ENCODE peak calls at places on chromosomes 3 and 15, in seven cellular contexts. E, L, R, D, U, F and G are unnamed samples.
A peak's percentile ranks its signal among the peaks of the same experiment; 100 is the strongest.

GRCh38 chr15:64247906-64248541 is 85.2 kb upstream of the PPIB start:
- DNase-seq in F (peak; percentile 47), R (no peak), L (peak; percentile 92), E (no peak), U (no peak), D (no peak), G (no peak)

GRCh38 chr3:123949606-123950005 is 11.4 kb downstream of the CCDC14 start:
- DNase-seq in E (no peak), U (no peak), L (peak; percentile 56), R (no peak), D (no peak), F (no peak), G (no peak)

GRCh38 chr3:11556851-11557644 is 86.7 kb downstream of the VGLL4 start:
- DNase-seq in E (peak; percentile 71), U (no peak), F (no peak), D (peak; percentile 75), L (peak; percentile 68), R (peak; percentile 76), G (peak; percentile 74)

GRCh38 chr3:195385526-195385925 is 57.3 kb downstream of the ACAP2 start:
- DNase-seq in E (no peak), R (no peak), F (no peak), U (no peak), D (no peak), L (peak; percentile 11), G (no peak)

GRCh38 chr15:36941798-36942197 is 158.6 kb downstream of the MEIS2 start:
- DNase-seq in E (no peak), U (no peak), F (no peak), R (no peak), D (no peak), L (no peak), G (no peak)

GRCh38 chr3:2883292-2883691 is 226.9 kb downstream of the IL5RA start:
- DNase-seq in F (no peak), U (no peak), R (no peak), D (no peak), E (no peak), L (no peak), G (no peak)

GRCh38 chr3:53709856-53710674 is 136.2 kb downstream of the CHDH start:
- DNase-seq in D (peak; percentile 63), F (peak; percentile 9), R (peak; percentile 71), L (peak; percentile 90), U (peak; percentile 41), E (peak; percentile 70), G (peak; percentile 76)

GRCh38 chr3:536417-536813 is 339.9 kb downstream of the CHL1 start:
- DNase-seq in L (no peak), U (no peak), D (no peak), R (no peak), F (no peak), E (no peak), G (no peak)

GRCh38 chr3:71584216-71585061 is 911 bp upstream of the FOXP1 start:
- DNase-seq in E (peak; percentile 60), F (peak; percentile 38), R (peak; percentile 78), L (peak; percentile 73), D (peak; percentile 35), U (no peak), G (peak; percentile 83)

GRCh38 chr15:101543926-101544490 is 54.5 kb upstream of the PCSK6 start:
- DNase-seq in L (no peak), F (no peak), D (no peak), U (no peak), E (no peak), R (no peak), G (no peak)

GRCh38 chr3:57118279-57118678 is 46.9 kb downstream of the IL17RD start:
- DNase-seq in E (no peak), L (no peak), R (no peak), U (no peak), D (no peak), F (no peak), G (no peak)

GRCh38 chr15:74130849-74131617 is 647 bp downstream of the ISLR2 start:
- DNase-seq in U (no peak), L (no peak), E (no peak), F (no peak), R (no peak), D (no peak), G (no peak)

GRCh38 chr15:74130089-74130848 is at the start of gene ISLR2:
- DNase-seq in E (no peak), D (peak; percentile 35), L (peak; percentile 71), F (no peak), R (no peak), U (no peak), G (no peak)

GRCh38 chr15:74127954-74128784 is 2.2 kb upstream of the ISLR2 start:
- DNase-seq in L (no peak), R (peak; percentile 68), U (no peak), F (no peak), E (no peak), D (peak; percentile 26), G (no peak)

GRCh38 chr15:74128785-74129350 is 1.5 kb upstream of the ISLR2 start:
- DNase-seq in E (no peak), R (no peak), U (no peak), F (no peak), L (no peak), D (peak; percentile 19), G (no peak)

DNA sequence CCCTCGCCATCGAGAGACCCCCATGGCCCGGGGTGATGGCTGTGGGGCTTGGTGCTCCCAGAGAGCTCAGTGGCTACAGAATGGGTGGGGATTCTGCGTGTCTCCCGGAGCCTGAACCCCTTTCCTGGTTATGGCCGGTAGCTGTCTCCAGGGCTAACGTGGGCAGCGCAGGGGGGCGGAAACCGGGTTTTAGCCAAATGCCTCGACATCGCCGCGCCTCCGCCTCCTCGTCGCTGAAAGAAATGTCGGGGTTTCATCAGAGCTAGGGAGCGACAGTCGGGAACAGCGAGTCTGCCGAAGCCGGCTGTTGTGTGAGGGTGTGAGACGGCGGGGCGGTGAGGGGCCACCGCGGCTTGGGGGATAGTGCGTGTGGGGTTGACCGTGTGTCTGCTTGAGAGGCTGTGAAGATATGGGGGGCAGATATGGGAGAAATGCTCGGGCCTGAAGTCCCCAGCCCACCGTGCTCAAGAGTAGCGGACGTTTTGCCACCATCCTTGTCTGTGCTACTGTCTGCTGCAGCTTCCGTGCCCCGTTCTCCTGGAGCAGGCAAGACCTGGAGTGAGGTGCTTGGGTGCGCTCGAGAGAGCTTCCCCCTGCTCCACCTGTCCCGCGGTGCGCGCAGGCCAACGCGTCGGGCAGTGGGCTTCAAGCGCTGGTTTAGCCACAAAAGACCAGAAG is 836 bp upstream of the ISLR2 start:
- DNase-seq in L (peak; percentile 43), R (no peak), F (no peak), U (no peak), D (no peak), E (no peak), G (no peak)
- H3K27me3 ChIP-seq in L (peaks cover 47% of the 10 kb centered on the region), R (no peaks in the 10 kb centered on the region), F (peaks cover 38% of the 10 kb centered on the region), U (peaks cover 67% of the 10 kb centered on the region), D (peaks cover 85% of the 10 kb centered on the region), E (peaks cover 4% of the 10 kb centered on the region), G (peaks cover 4% of the 10 kb centered on the region)

GRCh38 chr3:87792193-87792531 is 266.6 kb downstream of the CGGBP1 start:
- DNase-seq in E (no peak), U (no peak), R (no peak), D (no peak), L (no peak), F (no peak), G (no peak)
- H3K4me3 ChIP-seq in E (peak overlapping the region; percentile 28), U (peak overlapping the region; percentile 58), R (peak overlapping the region; percentile 40), D (peak overlapping the region; percentile 61), L (peak overlapping the region; percentile 74), F (no peak overlapping the region), G (no peak overlapping the region)

DNA sequence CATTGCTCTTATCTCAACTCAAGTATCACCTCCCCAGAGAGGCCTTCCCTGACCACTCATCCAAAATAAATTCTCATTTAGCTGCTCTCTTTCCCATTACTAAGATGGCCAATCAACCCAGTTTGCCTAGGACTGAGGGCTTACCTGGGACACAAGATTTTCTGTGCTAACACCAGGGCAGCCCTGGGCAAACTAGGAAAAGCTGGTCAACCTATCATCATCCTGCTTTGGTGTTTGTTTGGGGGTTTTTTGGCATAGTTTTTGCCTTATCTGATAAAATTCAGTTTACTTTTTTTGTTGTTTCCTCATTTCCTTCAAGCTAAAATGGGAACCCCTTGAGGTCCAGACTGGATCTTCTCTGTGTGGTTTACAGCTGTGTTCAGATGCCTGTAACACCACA is 131.4 kb upstream of the NR2F2 start:
- DNase-seq in F (no peak), L (no peak), D (no peak), E (no peak), U (no peak), R (no peak), G (no peak)
- H3K27me3 ChIP-seq in F (no peaks in the 10 kb centered on the region), L (no peaks in the 10 kb centered on the region), D (no peaks in the 10 kb centered on the region), E (no peaks in the 10 kb centered on the region), U (no peaks in the 10 kb centered on the region), R (no peaks in the 10 kb centered on the region), G (no peaks in the 10 kb centered on the region)

DNA sequence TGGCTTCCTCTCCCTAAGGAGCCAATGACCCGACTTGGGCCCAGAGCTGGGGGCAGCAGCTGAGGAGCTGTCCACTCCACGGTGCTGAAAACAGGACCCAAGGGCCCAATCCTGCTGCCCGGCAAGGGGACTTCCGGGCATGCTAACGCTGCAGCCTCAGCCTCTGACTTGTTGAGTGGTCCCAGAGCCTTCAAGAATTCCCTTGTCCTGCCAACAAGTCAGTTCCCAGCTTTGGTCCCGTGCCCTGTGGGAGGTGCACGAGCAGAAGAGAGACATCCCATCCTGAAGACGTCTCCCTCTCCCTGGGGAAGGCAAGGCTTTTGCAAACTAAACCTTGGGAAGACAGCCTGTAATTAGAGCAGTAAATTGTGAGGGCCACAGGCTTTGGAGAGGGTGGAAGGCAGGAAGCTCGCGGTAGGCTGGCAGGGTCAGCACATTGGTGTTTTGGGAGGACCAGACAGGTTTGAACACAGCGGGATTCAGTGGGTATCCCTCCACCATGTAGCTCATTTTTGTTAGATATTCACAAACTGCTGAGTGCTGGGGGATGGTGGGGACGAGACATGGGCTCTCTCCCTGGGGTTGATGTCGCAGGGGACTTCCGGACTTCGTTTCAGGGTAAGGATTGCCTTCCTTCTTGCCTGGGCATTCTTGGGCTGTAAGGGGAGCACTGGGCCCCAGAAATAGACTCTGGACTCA is 29.8 kb upstream of the PRR23E start:
- DNase-seq in L (no peak), U (peak; percentile 37), E (no peak), D (no peak), R (peak; percentile 48), F (no peak), G (no peak)
- H3K4me3 ChIP-seq in L (no peak overlapping the region), U (no peak overlapping the region), E (no peak overlapping the region), D (no peak overlapping the region), R (no peak overlapping the region), F (no peak overlapping the region), G (no peak overlapping the region)

GRCh38 chr3:55659701-55660100 is 172.6 kb upstream of the WNT5A start:
- DNase-seq in L (no peak), R (no peak), U (no peak), D (no peak), E (no peak), F (no peak), G (no peak)

GRCh38 chr3:55659023-55659355 is 171.9 kb upstream of the WNT5A start:
- DNase-seq in D (no peak), R (no peak), U (no peak), L (no peak), E (no peak), F (no peak), G (no peak)

GRCh38 chr3:55654123-55654787 is 167.1 kb upstream of the WNT5A start:
- DNase-seq in R (no peak), L (peak; percentile 16), E (no peak), U (no peak), D (no peak), F (no peak), G (no peak)

GRCh38 chr3:55658297-55659022 is 171.4 kb upstream of the WNT5A start:
- DNase-seq in R (no peak), D (no peak), U (no peak), E (no peak), L (no peak), F (no peak), G (no peak)

GRCh38 chr3:55655544-55655943 is 168.4 kb upstream of the WNT5A start:
- DNase-seq in R (no peak), E (no peak), D (no peak), F (no peak), U (no peak), L (no peak), G (no peak)
- H3K27me3 ChIP-seq in R (no peaks in the 10 kb centered on the region), E (no peaks in the 10 kb centered on the region), D (no peaks in the 10 kb centered on the region), F (no peaks in the 10 kb centered on the region), U (no peaks in the 10 kb centered on the region), L (no peaks in the 10 kb centered on the region), G (no peaks in the 10 kb centered on the region)